ENCODE peak calls at places on chromosomes 12 and 14, in four cellular contexts. T is K562, B is GM12878, N is SK-N-SH. M is an unnamed sample.

GRCh38 chr12:39426636-39427245 is 16.2 kb downstream of the KIF21A start:
- DNase-seq in T (no peak), B (no peak), N (no peak), M (no peak)

GRCh38 chr12:24724765-24725307 is 224.1 kb downstream of the BCAT1 start:
- DNase-seq in T (no peak), B (no peak), N (no peak), M (no peak)

GRCh38 chr12:130583800-130584199 is 132.3 kb downstream of the RIMBP2 start:
- DNase-seq in T (no peak), B (no peak), N (no peak), M (no peak)

GRCh38 chr14:63045234-63045611 is at the start of gene KCNH5:
- DNase-seq in T (no peak), B (no peak), N (peak), M (peak)

GRCh38 chr14:51039285-51039684 is 55.6 kb downstream of the TRIM9 start:
- DNase-seq in T (no peak), B (no peak), N (no peak), M (no peak)

GRCh38 chr12:104555650-104556049 is 98.9 kb downstream of the CHST11 start:
- DNase-seq in T (no peak), B (no peak), N (no peak), M (no peak)

GRCh38 chr14:104694475-104694950 is 5.1 kb downstream of the INF2 start:
- DNase-seq in T (no peak), B (no peak), N (no peak), M (no peak)

GRCh38 chr14:58587271-58587670 is 50.5 kb upstream of the DACT1 start:
- DNase-seq in T (no peak), B (no peak), N (no peak), M (no peak)

GRCh38 chr12:113912761-113913295 is 53.3 kb downstream of the RBM19 start:
- DNase-seq in T (peak), B (no peak), N (peak), M (peak)

GRCh38 chr14:63727231-63727735 is 582 bp downstream of the SGPP1 start:
- DNase-seq in T (peak), B (no peak), N (peak), M (no peak)

GRCh38 chr12:113246478-113247122 is 25.3 kb downstream of the TPCN1 start:
- DNase-seq in T (no peak), B (no peak), N (no peak), M (peak)

GRCh38 chr12:129401572-129401971 is 502.3 kb downstream of the TMEM132D start:
- DNase-seq in T (no peak), B (no peak), N (no peak), M (no peak)

GRCh38 chr14:75689012-75689411 is 28.0 kb downstream of the TTLL5 start:
- DNase-seq in T (no peak), B (no peak), N (no peak), M (no peak)

GRCh38 chr12:5573390-5573789 is 141.5 kb downstream of the NTF3 start:
- DNase-seq in T (no peak), B (no peak), N (no peak), M (no peak)

GRCh38 chr14:99976021-99976420 is 89.2 kb upstream of the EVL start:
- DNase-seq in T (no peak), B (no peak), N (no peak), M (no peak)

GRCh38 chr14:24235804-24236688 is 3.3 kb downstream of the GMPR2 start:
- DNase-seq in T (no peak), B (no peak), N (no peak), M (no peak)

GRCh38 chr12:49069507-49070346 is at the start of gene RHEBL1:
- DNase-seq in T (peak), B (peak), N (peak), M (peak)

GRCh38 chr14:58299665-58300202 is 1.4 kb downstream of the ARID4A start:
- DNase-seq in T (no peak), B (no peak), N (no peak), M (no peak)

GRCh38 chr12:30977124-30977523 is 50.6 kb downstream of the TSPAN11 start:
- DNase-seq in T (no peak), B (no peak), N (no peak), M (no peak)

GRCh38 chr14:101116486-101117130 is 213.1 kb upstream of the RTL1 start:
- DNase-seq in T (no peak), B (no peak), N (no peak), M (no peak)

GRCh38 chr12:118035194-118036041 is 18.9 kb downstream of the RFC5 start:
- DNase-seq in T (no peak), B (peak), N (peak), M (no peak)

GRCh38 chr12:8689606-8690175 is 8.1 kb upstream of the RIMKLB start:
- DNase-seq in T (no peak), B (no peak), N (no peak), M (no peak)

GRCh38 chr14:65211341-65211987 is 109.1 kb upstream of the MAX start:
- DNase-seq in T (no peak), B (no peak), N (no peak), M (no peak)

GRCh38 chr12:57092876-57093411 is 4.0 kb downstream of the NAB2 start:
- DNase-seq in T (peak), B (no peak), N (no peak), M (no peak)

GRCh38 chr12:58787021-58787760 is 133.1 kb downstream of the LRIG3 start:
- DNase-seq in T (no peak), B (no peak), N (no peak), M (no peak)

GRCh38 chr12:46517579-46517962 is 145.0 kb upstream of the SLC38A2 start:
- DNase-seq in T (no peak), B (no peak), N (no peak), M (no peak)

GRCh38 chr12:25876383-25877045 is 82.0 kb upstream of the RASSF8 start:
- DNase-seq in T (no peak), B (no peak), N (no peak), M (no peak)

GRCh38 chr12:44063671-44064070 is 227.8 kb downstream of the TMEM117 start:
- DNase-seq in T (no peak), B (no peak), N (no peak), M (no peak)

GRCh38 chr12:121802843-121803698 is 738 bp upstream of the SETD1B start:
- DNase-seq in T (peak), B (peak), N (peak), M (peak)

GRCh38 chr14:21054123-21054767 is 3.4 kb upstream of the RNASE8 start:
- DNase-seq in T (no peak), B (no peak), N (no peak), M (no peak)

GRCh38 chr14:76968621-76969063 is 59.9 kb downstream of the IRF2BPL start:
- DNase-seq in T (no peak), B (no peak), N (no peak), M (peak)

GRCh38 chr14:35047961-35048513 is 2.0 kb downstream of the FAM177A1 start:
- DNase-seq in T (no peak), B (no peak), N (no peak), M (no peak)

GRCh38 chr12:44972746-44973421 is 78.0 kb downstream of the DBX2 start:
- DNase-seq in T (no peak), B (no peak), N (peak), M (peak)

GRCh38 chr12:27319394-27319793 is 13.2 kb upstream of the BMAL2 start:
- DNase-seq in T (no peak), B (no peak), N (no peak), M (no peak)

GRCh38 chr14:99873653-99874052 is 80.4 kb downstream of the EML1 start:
- DNase-seq in T (no peak), B (no peak), N (peak), M (no peak)

GRCh38 chr12:89324437-89324836 is 27.9 kb downstream of the DUSP6 start:
- DNase-seq in T (no peak), B (no peak), N (no peak), M (no peak)

GRCh38 chr14:99194136-99194535 is 77.9 kb downstream of the BCL11B start:
- DNase-seq in T (no peak), B (no peak), N (no peak), M (no peak)

GRCh38 chr12:66767454-66768002 is 88.7 kb upstream of the GRIP1 start:
- DNase-seq in T (no peak), B (no peak), N (no peak), M (no peak)

GRCh38 chr12:32091696-32092095 is 15.0 kb upstream of the BICD1 start:
- DNase-seq in T (no peak), B (no peak), N (no peak), M (no peak)

GRCh38 chr12:52319097-52319496 is 2.1 kb downstream of the KRT83 start:
- DNase-seq in T (no peak), B (no peak), N (no peak), M (peak)
- TF ChIP-seq CTCF in T (no peak), B (no peak), N (no peak), M (no peak)

GRCh38 chr12:76685246-76685678 is 78.7 kb upstream of the ZDHHC17 start:
- DNase-seq in T (no peak), B (no peak), N (no peak), M (peak)
- TF ChIP-seq USF1 in T (no peak), B (no peak), N (no peak), M (no peak)

DNA sequence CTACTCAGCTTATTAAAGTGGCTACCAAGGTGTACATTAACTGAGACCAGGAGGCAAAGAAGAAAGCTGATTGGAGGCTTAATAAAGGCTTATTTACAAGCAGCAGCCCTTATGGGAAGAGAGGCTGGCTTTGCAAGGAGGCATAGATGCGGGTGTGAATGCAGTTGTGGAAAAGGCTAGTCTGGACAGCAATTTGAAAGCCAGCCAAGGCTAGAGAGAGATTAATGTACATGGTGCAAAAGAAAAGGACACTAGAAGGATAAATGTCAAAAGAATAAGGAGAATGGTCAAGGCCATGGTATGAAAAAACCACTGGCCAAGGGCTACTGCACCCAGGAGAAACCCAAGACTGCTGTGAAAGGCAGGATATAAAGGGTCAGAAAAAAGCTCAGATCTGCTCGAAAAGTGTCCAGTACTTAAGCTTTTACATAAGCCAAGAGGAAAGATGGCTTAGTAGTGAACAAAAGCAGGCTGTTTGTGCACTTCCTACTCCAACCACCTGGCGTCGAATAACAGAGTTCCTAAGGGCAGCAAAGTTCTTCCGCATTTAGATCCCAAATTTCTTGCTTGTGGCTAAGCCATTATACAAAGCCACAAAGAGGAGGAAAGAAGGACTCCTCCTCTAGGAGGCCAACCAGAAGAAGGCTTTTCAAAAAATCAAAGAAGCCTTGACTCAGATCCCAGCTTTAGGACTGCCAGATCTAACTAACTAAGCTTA is 24.0 kb downstream of the KLRK1 start:
- DNase-seq in T (no peak), B (no peak), N (no peak), M (no peak)
- TF ChIP-seq CTCF in T (peak), B (no peak), N (no peak), M (no peak)

GRCh38 chr12:132174015-132174660 is 29.9 kb downstream of the NOC4L start:
- DNase-seq in T (no peak), B (no peak), N (no peak), M (no peak)

GRCh38 chr12:132174703-132175490 is 30.6 kb downstream of the NOC4L start:
- DNase-seq in T (no peak), B (no peak), N (no peak), M (no peak)

GRCh38 chr12:132176358-132176919 is 32.2 kb downstream of the NOC4L start:
- DNase-seq in T (no peak), B (no peak), N (no peak), M (no peak)

GRCh38 chr12:132176920-132177551 is 32.8 kb downstream of the NOC4L start:
- DNase-seq in T (no peak), B (no peak), N (no peak), M (no peak)

GRCh38 chr12:132175496-132176357 is 31.5 kb downstream of the NOC4L start:
- DNase-seq in T (no peak), B (no peak), N (no peak), M (no peak)
- TF ChIP-seq USF1 in T (peak), B (no peak), N (no peak), M (no peak)

GRCh38 chr12:109772622-109773321 is 59.1 kb downstream of the FAM222A start:
- DNase-seq in T (no peak), B (no peak), N (no peak), M (no peak)
- TF ChIP-seq CTCF in T (no peak), B (no peak), N (no peak), M (peak)

GRCh38 chr14:39228044-39228443 is 5.7 kb upstream of the MIA2 start:
- DNase-seq in T (no peak), B (no peak), N (no peak), M (no peak)
- TF ChIP-seq USF1 in T (no peak), B (no peak), N (no peak), M (no peak)

GRCh38 chr14:66923251-66923650 is 266.0 kb upstream of the GARIN2 start:
- DNase-seq in T (no peak), B (no peak), N (no peak), M (no peak)
- TF ChIP-seq CTCF in T (no peak), B (no peak), N (no peak), M (no peak)